ENCODE peak calls at places on chromosomes 6 and 20, in eight cellular contexts. K, E, V, D, Q, U, N and P are unnamed samples.
A peak's percentile ranks its signal among the peaks of the same experiment; 100 is the strongest.

GRCh38 chr20:48659888-48660287 is 167.9 kb downstream of the PREX1 start:
- DNase-seq in E (no peak), V (no peak), D (peak; percentile 84), K (no peak), U (no peak), N (no peak), Q (no peak), P (no peak)

GRCh38 chr20:57394087-57395082 is 3.2 kb downstream of the RBM38 start:
- DNase-seq in N (peak; percentile 74), V (no peak), D (no peak), K (peak; percentile 42), E (no peak), U (peak; percentile 62), Q (no peak), P (no peak)

GRCh38 chr6:165159459-165159858 is 149.9 kb downstream of the C6orf118 start:
- DNase-seq in N (no peak), K (no peak), E (no peak), U (no peak), V (no peak), Q (no peak), D (no peak), P (no peak)

GRCh38 chr6:97053643-97054411 is 129.3 kb downstream of the KLHL32 start:
- DNase-seq in E (no peak), V (peak; percentile 23), K (no peak), Q (no peak), D (no peak), N (no peak), U (no peak), P (no peak)

GRCh38 chr20:59031326-59032022 is 661 bp downstream of the ATP5F1E start:
- DNase-seq in E (no peak), D (no peak), K (peak; percentile 65), N (no peak), Q (no peak), U (no peak), V (peak; percentile 48), P (no peak)

GRCh38 chr6:52365871-52366540 is 4.1 kb downstream of the PAQR8 start:
- DNase-seq in E (no peak), K (no peak), N (no peak), U (no peak), V (no peak), D (no peak), Q (no peak), P (no peak)

GRCh38 chr6:31892821-31893220 is 4.7 kb downstream of the EHMT2 start:
- DNase-seq in D (no peak), E (no peak), Q (no peak), K (no peak), N (peak; percentile 69), V (no peak), U (no peak), P (no peak)

GRCh38 chr20:44017905-44018683 is 103.4 kb downstream of the TOX2 start:
- DNase-seq in E (peak; percentile 62), Q (peak; percentile 85), K (peak; percentile 88), V (no peak), D (peak; percentile 74), U (peak; percentile 79), N (peak; percentile 82), P (peak; percentile 69)

GRCh38 chr6:90497411-90497810 is 89.5 kb downstream of the MAP3K7 start:
- DNase-seq in Q (no peak), D (no peak), V (no peak), E (no peak), U (no peak), K (no peak), N (no peak), P (no peak)

GRCh38 chr6:118770112-118770788 is 118.9 kb upstream of the CEP85L start:
- DNase-seq in E (no peak), K (no peak), N (no peak), Q (no peak), V (no peak), D (no peak), U (no peak), P (no peak)

GRCh38 chr20:60283281-60283680 is 325.1 kb downstream of the CDH26 start:
- DNase-seq in V (peak; percentile 13), K (no peak), D (no peak), Q (no peak), N (no peak), U (no peak), E (no peak), P (no peak)

GRCh38 chr20:43404880-43405279 is 52.8 kb upstream of the SRSF6 start:
- DNase-seq in K (no peak), N (no peak), Q (peak; percentile 28), E (no peak), V (peak; percentile 2), U (no peak), D (no peak), P (no peak)

GRCh38 chr6:26155066-26155925 is 68.1 kb downstream of the HFE start:
- DNase-seq in Q (no peak), E (peak; percentile 43), D (no peak), U (peak; percentile 59), K (peak; percentile 75), V (peak; percentile 61), N (no peak), P (no peak)

GRCh38 chr6:42929928-42930360 is 664 bp downstream of the CNPY3 start:
- DNase-seq in D (peak; percentile 32), V (peak; percentile 95), K (peak; percentile 83), U (no peak), Q (peak; percentile 32), E (peak; percentile 33), N (no peak), P (peak; percentile 42)

DNA sequence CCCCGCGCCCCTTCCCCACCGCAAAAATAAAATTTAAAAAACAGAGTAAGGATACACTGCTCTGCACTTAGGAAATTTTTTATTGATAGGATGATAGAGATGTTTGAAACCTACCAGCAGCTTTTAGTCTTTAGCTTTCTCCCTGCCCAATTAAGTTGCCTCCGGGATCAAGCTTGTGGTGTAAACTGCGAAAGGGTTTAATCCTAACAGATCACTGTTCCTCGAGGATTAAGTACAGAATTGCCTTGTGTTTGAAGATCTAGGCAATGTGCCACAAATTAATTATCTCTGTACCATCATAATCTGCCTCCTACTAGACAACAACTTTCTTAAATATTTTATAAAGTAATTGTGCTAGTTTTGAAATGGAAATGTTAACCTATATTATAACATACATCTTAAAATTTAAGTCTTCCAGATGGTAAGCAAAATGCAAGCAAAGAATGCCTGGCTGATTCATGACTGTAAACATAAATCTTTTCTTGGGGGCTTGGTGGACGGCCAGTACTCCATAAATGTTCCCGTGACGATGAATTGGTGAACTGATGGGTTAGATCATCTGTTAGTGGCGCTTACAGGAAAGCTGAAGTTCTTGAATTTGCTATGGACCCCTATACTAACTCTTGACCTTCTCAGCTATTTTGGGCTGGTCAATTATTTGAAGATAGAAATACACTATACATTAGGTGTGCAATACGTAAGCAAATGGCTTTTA is 58.0 kb upstream of the ARHGAP18 start:
- DNase-seq in K (no peak), Q (no peak), V (no peak), E (no peak), D (no peak), N (no peak), U (no peak), P (no peak)
- H3K4me3 ChIP-seq in K (no peak overlapping the region), Q (no peak overlapping the region), V (no peak overlapping the region), E (no peak overlapping the region), D (peak overlapping the region; percentile 43), N (no peak overlapping the region), U (no peak overlapping the region), P (peak overlapping the region; percentile 64)

GRCh38 chr6:135481786-135482369 is 15.7 kb downstream of the AHI1 start:
- DNase-seq in D (no peak), K (no peak), V (peak; percentile 53), Q (no peak), U (no peak), N (no peak), E (no peak), P (no peak)
- H3K9me3 ChIP-seq in D (peaks cover 3% of the 10 kb centered on the region), K (no peaks in the 10 kb centered on the region), V (peaks cover 57% of the 10 kb centered on the region), Q (peaks cover 16% of the 10 kb centered on the region), U (peaks cover 53% of the 10 kb centered on the region), N (peaks cover 4% of the 10 kb centered on the region), E (peaks cover 9% of the 10 kb centered on the region), P (peaks cover 26% of the 10 kb centered on the region)

GRCh38 chr6:129084406-129084805 is 201.5 kb downstream of the LAMA2 start:
- DNase-seq in K (no peak), N (no peak), Q (no peak), D (no peak), V (no peak), E (no peak), U (no peak), P (no peak)
- TF ChIP-seq CTCF in K (no peak), N (no peak), Q (no peak), D (no peak), V (no peak), E (no peak), U (no peak), P (no peak)

GRCh38 chr6:28710466-28711191 is 184.9 kb downstream of the GPX5 start:
- DNase-seq in E (no peak), V (peak; percentile 5), K (no peak), N (no peak), D (no peak), U (no peak), Q (no peak), P (no peak)
- H3K4me3 ChIP-seq in E (no peak overlapping the region), V (no peak overlapping the region), K (no peak overlapping the region), N (no peak overlapping the region), D (no peak overlapping the region), U (no peak overlapping the region), Q (no peak overlapping the region), P (no peak overlapping the region)

DNA sequence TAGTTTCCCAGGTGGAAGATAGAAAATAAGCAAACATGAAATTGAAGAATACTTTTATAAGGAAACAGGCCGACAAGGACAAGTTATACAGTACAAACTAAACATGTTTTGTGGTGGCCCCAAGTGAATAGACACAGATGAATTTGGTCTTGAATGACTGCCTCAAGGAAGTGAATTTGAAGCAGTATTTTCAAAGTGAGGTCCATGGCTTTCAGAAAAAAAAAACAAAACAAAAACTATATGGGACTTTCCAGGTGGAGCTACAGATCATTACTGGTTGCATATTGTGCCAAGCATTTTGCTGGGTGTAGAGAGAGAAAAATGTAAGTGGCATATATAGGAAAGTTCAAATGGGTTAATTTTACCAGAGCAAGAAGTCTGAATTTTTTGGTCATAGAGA is 68.8 kb downstream of the CYB5R4 start:
- DNase-seq in D (no peak), E (no peak), V (no peak), U (no peak), K (no peak), N (no peak), Q (no peak), P (no peak)
- H3K9me3 ChIP-seq in D (no peaks in the 10 kb centered on the region), E (no peaks in the 10 kb centered on the region), V (no peaks in the 10 kb centered on the region), U (no peaks in the 10 kb centered on the region), K (no peaks in the 10 kb centered on the region), N (no peaks in the 10 kb centered on the region), Q (no peaks in the 10 kb centered on the region), P (no peaks in the 10 kb centered on the region)

DNA sequence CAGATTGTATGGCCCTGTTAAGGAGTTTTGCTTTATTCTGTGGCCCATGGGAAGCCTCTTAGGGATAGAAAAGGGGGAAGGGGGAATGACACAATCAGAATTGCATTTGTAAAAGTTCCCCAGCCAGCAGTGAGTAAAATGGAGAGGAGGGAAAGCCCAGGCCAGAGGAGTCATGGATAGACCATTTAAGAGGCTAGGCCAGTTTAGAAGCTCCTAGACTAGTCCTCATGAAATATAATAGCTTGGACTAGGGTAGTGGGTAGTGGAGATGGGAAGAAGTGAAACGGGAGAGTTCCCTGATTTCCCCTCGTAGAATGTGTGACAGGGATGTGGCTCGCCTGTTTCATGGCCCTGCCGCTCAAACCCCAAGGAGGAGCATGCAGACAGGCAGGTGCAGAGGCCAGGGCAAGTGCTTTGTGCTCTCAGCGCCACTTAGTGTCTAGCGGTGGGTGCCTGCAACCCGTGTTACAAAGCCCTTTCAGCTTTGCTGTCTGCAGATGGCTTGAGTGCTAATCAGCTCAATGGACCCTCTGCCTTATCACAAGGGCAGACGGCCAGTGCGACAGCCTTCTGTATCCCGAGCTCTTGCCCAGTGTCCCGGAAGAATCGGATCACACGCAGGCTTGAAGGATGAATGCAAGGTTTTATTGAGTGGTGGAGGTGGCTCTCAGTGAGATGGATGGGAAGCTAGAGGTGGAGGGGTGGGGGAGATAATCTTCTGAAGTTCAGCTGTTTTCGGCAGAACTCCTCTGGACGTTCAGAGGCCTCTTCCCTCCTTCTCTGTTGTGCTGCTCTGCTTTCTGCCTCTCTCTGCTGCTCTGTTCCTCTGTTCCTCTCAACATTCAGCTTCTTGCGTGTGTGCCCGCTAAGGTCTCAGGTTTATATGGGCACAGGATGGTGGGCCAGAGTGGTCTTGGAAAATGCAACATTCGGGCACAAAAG is 141.1 kb downstream of the CEP57L1 start:
- DNase-seq in D (no peak), K (peak; percentile 79), Q (no peak), V (peak; percentile 15), N (no peak), U (peak; percentile 68), E (no peak), P (no peak)
- TF ChIP-seq CTCF in D (no peak), K (peak; percentile 71), Q (no peak), V (peak; percentile 39), N (no peak), U (no peak), E (no peak), P (no peak)